ENCODE peak calls at places on chromosomes 16 and 17, in six cellular contexts. F is HL-60, J is HepG2, K is H1, H is SK-N-SH, E is K562. C is an unnamed sample.

GRCh38 chr17:44829558-44830358 is at the start of gene GJC1:
- DNase-seq in F (no peak), J (no peak), K (no peak), H (peak; percentile 91), E (peak; percentile 19), C (no peak)

GRCh38 chr16:86427327-86427935 is 82.9 kb upstream of the FOXF1 start:
- DNase-seq in F (no peak), J (no peak), K (no peak), H (no peak), E (no peak), C (no peak)

GRCh38 chr17:13557077-13557476 is 44.7 kb downstream of the HS3ST3A1 start:
- DNase-seq in F (no peak), J (no peak), K (no peak), H (no peak), E (no peak), C (no peak)

GRCh38 chr17:75270966-75271232 is at the start of gene MIF4GD:
- DNase-seq in F (no peak), J (no peak), K (no peak), H (no peak), E (no peak), C (no peak)

GRCh38 chr16:3059041-3059722 is 6.3 kb upstream of the IL32 start:
- DNase-seq in F (peak; percentile 85), J (peak; percentile 71), K (peak; percentile 64), H (peak; percentile 99), E (peak; percentile 96), C (no peak)

GRCh38 chr17:5111402-5112204 is at the start of gene ZNF232:
- DNase-seq in F (peak; percentile 65), J (peak; percentile 94), K (peak; percentile 88), H (peak; percentile 98), E (peak; percentile 92), C (peak; percentile 84)

GRCh38 chr16:87363771-87364476 is 19.7 kb downstream of the FBXO31 start:
- DNase-seq in F (no peak), J (no peak), K (no peak), H (peak; percentile 83), E (peak; percentile 63), C (no peak)

GRCh38 chr16:58638148-58639036 is 8.8 kb upstream of the CNOT1 start:
- DNase-seq in F (no peak), J (peak; percentile 79), K (peak; percentile 19), H (no peak), E (peak; percentile 30), C (no peak)

GRCh38 chr16:75114179-75114945 is 2.2 kb downstream of the LDHD start:
- DNase-seq in F (no peak), J (no peak), K (no peak), H (peak; percentile 32), E (no peak), C (no peak)

GRCh38 chr17:44915321-44915726 is at the start of gene GFAP:
- DNase-seq in F (no peak), J (no peak), K (no peak), H (peak; percentile 22), E (no peak), C (no peak)

GRCh38 chr17:8674344-8675305 is 44.1 kb upstream of the MYH10 start:
- DNase-seq in F (no peak), J (no peak), K (no peak), H (no peak), E (no peak), C (no peak)

GRCh38 chr16:85172465-85173071 is 60.3 kb upstream of the CIBAR2 start:
- DNase-seq in F (no peak), J (peak; percentile 75), K (no peak), H (peak; percentile 83), E (peak; percentile 53), C (no peak)

GRCh38 chr17:45429338-45430005 is 3.2 kb downstream of the ARHGAP27 start:
- DNase-seq in F (no peak), J (no peak), K (no peak), H (no peak), E (no peak), C (no peak)

GRCh38 chr16:68019167-68019680 is 3.5 kb upstream of the DPEP2NB start:
- DNase-seq in F (no peak), J (no peak), K (no peak), H (no peak), E (no peak), C (no peak)

GRCh38 chr16:23709536-23709935 is 3.5 kb downstream of the ERN2 start:
- DNase-seq in F (no peak), J (no peak), K (no peak), H (no peak), E (no peak), C (no peak)

GRCh38 chr16:56450275-56450889 is 750 bp downstream of the NUDT21 start:
- DNase-seq in F (peak; percentile 18), J (no peak), K (no peak), H (peak; percentile 32), E (peak; percentile 34), C (no peak)

DNA sequence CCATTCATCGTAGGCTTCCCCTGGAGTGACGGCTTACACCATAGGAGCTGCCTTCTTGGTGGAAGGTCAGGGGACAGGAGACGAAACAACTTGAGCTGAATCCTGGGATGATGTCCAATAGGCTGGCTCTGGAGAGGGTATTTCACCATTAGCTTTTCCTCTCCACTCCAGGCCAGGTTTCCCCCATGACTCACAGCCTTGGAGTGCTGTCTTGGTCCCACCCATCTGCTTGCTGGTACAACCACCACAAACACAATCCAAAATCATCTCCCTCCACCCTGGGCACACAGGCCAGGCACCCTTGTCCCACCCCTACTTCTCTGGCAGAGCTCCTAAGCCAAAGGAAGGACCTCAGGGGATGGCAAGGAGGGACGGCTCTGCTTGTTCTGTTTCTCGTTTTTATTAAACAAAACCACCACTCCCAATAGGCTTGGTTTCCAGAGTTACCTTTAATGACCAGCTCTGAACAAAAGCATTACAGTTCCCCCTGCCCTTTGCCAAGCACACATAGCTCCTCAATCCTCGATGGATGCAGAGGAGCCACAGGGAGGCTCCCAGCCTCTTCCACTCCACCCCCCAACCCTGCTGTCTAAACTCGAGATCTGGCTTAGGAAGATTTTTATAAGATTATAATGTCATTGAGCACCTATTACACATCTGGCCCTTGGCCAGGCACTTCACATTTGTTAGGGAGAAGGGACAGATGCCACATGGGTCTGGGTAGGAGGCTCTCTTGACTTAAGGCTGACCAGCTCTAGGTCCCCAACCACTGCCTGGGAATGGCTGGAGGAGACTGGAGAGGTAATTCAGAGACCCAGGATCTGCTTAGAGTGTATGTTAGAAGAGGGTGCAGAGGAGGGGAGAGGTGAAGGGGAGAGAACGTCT is 13.3 kb downstream of the CAVIN1 start:
- DNase-seq in F (no peak), J (no peak), K (no peak), H (no peak), E (no peak), C (no peak)
- TF ChIP-seq GABPA in F (no peak), J (no peak), K (no peak), H (no peak), E (no peak), C (no peak)

DNA sequence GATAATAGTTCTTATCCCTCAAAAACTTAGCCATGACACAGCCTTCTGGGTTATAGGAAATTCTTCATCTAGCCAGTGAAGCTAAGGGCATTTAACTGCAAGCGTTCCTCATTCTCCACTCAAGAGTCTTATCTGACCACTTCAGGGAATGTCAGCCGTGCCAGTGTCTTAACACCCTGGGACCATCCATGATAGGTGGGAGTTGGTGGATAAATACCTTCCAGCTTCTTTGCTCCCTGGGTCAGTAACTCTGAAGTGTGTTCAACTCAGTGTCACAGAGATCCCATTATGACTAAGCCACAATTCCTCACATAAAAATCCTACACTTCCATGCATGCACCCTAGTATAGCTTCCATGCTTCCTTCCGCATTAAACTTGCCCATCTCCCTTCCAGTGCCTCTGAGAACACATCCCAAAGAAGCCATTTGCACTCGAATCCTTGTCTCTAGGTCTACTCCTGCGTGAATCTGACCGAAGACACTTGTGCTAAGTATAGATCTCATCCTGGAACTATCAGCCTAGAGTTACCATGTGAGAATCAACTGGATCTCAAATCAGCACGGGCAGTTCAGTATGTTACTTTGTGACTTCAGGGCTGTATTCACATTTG is 264.3 kb upstream of the MAF start:
- DNase-seq in F (no peak), J (no peak), K (no peak), H (no peak), E (no peak), C (no peak)
- TF ChIP-seq GABPA in F (no peak), J (no peak), K (no peak), H (no peak), E (no peak), C (no peak)

DNA sequence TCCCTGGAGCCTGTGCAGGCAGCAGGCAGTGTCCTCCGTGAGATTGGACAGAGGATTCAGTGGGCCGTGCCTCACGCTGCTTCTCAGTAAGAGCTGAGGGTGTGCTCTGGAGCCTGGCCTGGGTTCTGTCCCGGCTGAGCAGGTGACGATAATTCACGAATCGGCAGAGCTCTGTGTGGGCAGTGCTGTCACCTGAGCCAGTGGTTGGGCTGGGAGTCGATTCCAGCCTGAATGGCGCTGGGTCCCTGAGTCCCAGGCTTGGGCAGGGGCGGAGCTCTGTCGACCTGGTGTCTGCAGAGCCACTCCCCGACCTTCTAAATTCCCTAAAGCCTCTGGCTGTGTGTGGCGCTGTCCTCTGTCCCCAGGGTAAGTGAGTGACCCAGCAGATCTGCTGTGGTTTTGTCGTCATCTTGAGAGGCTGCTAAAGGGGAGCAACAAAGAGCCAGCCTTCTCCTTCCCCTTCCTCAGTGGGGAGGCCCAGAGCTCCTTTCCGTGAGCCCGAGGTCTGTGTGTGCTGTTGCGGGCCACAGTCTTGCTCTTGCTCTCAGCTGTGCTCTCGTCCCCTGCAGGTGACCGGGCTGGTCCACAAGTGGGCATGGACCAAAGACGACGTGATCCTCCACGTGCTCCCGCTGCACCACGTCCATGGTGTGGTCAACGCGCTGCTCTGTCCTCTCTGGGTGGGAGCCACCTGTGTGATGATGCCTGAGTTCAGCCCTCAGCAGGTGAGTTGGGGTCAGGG is 8.6 kb downstream of the ACSF3 start:
- DNase-seq in F (no peak), J (no peak), K (no peak), H (no peak), E (no peak), C (no peak)
- TF ChIP-seq GABPA in F (no peak), J (no peak), K (no peak), H (no peak), E (no peak), C (no peak)

DNA sequence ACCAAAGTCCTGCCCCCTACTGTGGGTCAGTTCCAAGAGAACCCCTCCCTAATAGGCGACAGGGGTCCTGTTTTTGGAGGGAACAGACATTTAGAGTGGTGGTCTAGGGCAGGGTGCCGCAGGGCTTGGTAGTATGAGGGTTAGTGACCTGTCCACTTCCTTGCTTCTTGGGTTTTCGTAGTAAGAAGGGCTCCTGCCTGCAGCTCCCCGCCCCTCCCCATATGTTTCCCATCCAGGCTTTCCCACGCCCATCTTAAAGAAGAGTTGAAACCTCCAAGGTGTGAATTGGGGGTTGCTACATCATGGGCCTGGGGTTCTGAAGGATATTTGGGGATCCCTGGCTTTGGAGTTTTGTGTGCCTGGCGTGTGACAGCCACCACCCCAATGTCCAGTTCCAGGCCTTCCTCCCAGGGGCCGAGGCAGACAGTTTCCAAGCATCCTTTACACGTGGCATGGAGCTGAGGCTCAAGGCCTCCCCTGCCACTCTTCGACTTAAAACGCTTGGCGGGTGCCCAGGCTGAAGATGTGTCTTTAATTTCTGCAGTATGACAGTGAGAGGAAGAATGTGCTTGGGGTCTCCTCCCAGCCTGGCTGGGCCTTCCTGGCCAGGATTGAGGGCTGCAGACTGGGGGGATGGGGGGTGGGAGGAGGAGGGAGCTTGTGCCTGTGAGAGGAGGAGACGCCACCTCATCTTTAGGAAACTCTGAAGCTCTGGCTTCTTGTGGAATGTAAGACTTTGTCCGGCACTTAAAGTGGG is 2.3 kb upstream of the COL1A1 start:
- DNase-seq in F (no peak), J (no peak), K (no peak), H (no peak), E (no peak), C (no peak)
- TF ChIP-seq GABPA in F (no peak), J (no peak), K (no peak), H (peak; percentile 28), E (no peak), C (no peak)